ENCODE peak calls at places on chromosomes 4 and X, in nine cellular contexts. C is activated CD8-positive, alpha-beta memory T cell treated with anti-CD3 and anti-CD28 coated beads, Interleukin-2, amount 50 U/mL, for 48 hours; Q is HFF-Myc; L is spleen; D is neural crest cell; Y is MV-4-11; O is occipital lobe; E is stimulated activated CD8-positive, alpha-beta memory T cell treated with anti-CD3 and anti-CD28 coated beads, Interleukin-4, amount 100 ng/mL, for 1 hour; F is activated naive CD8-positive, alpha-beta T cell treated with anti-CD3 and anti-CD28 coated beads for 36 hours. A is an unnamed sample.
A peak's percentile ranks its signal among the peaks of the same experiment; 100 is the strongest.

GRCh38 chr4:117357422-117357821 is 272.0 kb upstream of the TRAM1L1 start:
- DNase-seq in C (no peak), Q (no peak), L (no peak), D (no peak), Y (no peak), O (no peak), E (no peak), F (no peak), A (no peak)

GRCh38 chrX:150565551-150565950 is 2.9 kb upstream of the MTM1 start:
- DNase-seq in C (no peak), Q (no peak), L (no peak), D (no peak), Y (no peak), O (no peak), E (no peak), F (no peak), A (no peak)

GRCh38 chr4:78902313-78902712 is 36.9 kb downstream of the PAQR3 start:
- DNase-seq in C (no peak), Q (no peak), L (no peak), D (no peak), Y (no peak), O (no peak), E (no peak), F (no peak), A (no peak)

GRCh38 chrX:102863735-102864134 is 73.3 kb upstream of the RAB40AL start:
- DNase-seq in C (peak; percentile 89), Q (peak; percentile 50), L (peak; percentile 88), D (peak; percentile 74), Y (peak; percentile 51), O (peak; percentile 48), E (peak; percentile 59), F (peak; percentile 64), A (peak; percentile 87)

GRCh38 chr4:186037692-186038658 is 31.0 kb upstream of the TLR3 start:
- DNase-seq in C (no peak), Q (peak; percentile 39), L (no peak), D (peak; percentile 61), Y (peak; percentile 64), O (peak; percentile 25), E (no peak), F (no peak), A (peak; percentile 15)

GRCh38 chrX:37912797-37913196 is 65.4 kb upstream of the DYNLT3 start:
- DNase-seq in C (no peak), Q (no peak), L (no peak), D (no peak), Y (no peak), O (no peak), E (no peak), F (no peak), A (no peak)

GRCh38 chrX:152958047-152958446 is 35.9 kb downstream of the PNMA5 start:
- DNase-seq in C (no peak), Q (no peak), L (no peak), D (no peak), Y (peak; percentile 38), O (no peak), E (no peak), F (no peak), A (no peak)

GRCh38 chrX:3006500-3006899 is at the start of gene ARSH:
- DNase-seq in C (no peak), Q (no peak), L (no peak), D (no peak), Y (no peak), O (no peak), E (no peak), F (no peak), A (no peak)

GRCh38 chrX:13520931-13521330 is 48.5 kb upstream of the EGFL6 start:
- DNase-seq in C (no peak), Q (no peak), L (no peak), D (no peak), Y (no peak), O (no peak), E (no peak), F (no peak), A (no peak)

GRCh38 chr4:114151-114550 is 10.2 kb upstream of the ZNF718 start:
- DNase-seq in C (no peak), Q (no peak), L (no peak), D (no peak), Y (no peak), O (no peak), E (no peak), F (no peak), A (no peak)

GRCh38 chr4:145302725-145303124 is 122.3 kb upstream of the OTUD4 start:
- DNase-seq in C (no peak), Q (no peak), L (no peak), D (no peak), Y (no peak), O (no peak), E (no peak), F (no peak), A (no peak)

GRCh38 chr4:106816501-106816900 is 219.6 kb downstream of the DKK2 start:
- DNase-seq in C (no peak), Q (no peak), L (no peak), D (no peak), Y (no peak), O (no peak), E (no peak), F (no peak), A (no peak)

GRCh38 chr4:73103799-73104503 is 34.4 kb upstream of the COX18 start:
- DNase-seq in C (no peak), Q (peak; percentile 22), L (no peak), D (no peak), Y (peak; percentile 3), O (no peak), E (no peak), F (no peak), A (no peak)

GRCh38 chr4:183729430-183730328 is 70.6 kb downstream of the TRAPPC11 start:
- DNase-seq in C (no peak), Q (no peak), L (no peak), D (no peak), Y (no peak), O (no peak), E (no peak), F (no peak), A (no peak)

GRCh38 chr4:24244663-24245519 is 339.5 kb downstream of the DHX15 start:
- DNase-seq in C (no peak), Q (no peak), L (no peak), D (no peak), Y (peak; percentile 53), O (no peak), E (no peak), F (no peak), A (no peak)

GRCh38 chrX:2334237-2334636 is 166.5 kb downstream of the DHRSX start:
- DNase-seq in C (no peak), Q (no peak), L (no peak), D (no peak), Y (no peak), O (no peak), E (no peak), F (no peak), A (no peak)

GRCh38 chr4:12949719-12950118 is 534.4 kb downstream of the RAB28 start:
- DNase-seq in C (no peak), Q (no peak), L (no peak), D (no peak), Y (no peak), O (no peak), E (no peak), F (no peak), A (no peak)

GRCh38 chrX:10048076-10048475 is 80.9 kb downstream of the CLDN34 start:
- DNase-seq in C (no peak), Q (no peak), L (no peak), D (peak; percentile 2), Y (no peak), O (no peak), E (no peak), F (no peak), A (no peak)

GRCh38 chr4:121726642-121727268 is 30.0 kb upstream of the ANXA5 start:
- DNase-seq in C (no peak), Q (peak; percentile 63), L (no peak), D (no peak), Y (peak; percentile 44), O (no peak), E (no peak), F (no peak), A (no peak)

GRCh38 chr4:61614256-61614655 is 414.1 kb downstream of the ADGRL3 start:
- DNase-seq in C (no peak), Q (no peak), L (no peak), D (no peak), Y (no peak), O (no peak), E (no peak), F (no peak), A (no peak)

GRCh38 chrX:108415146-108415545 is 23.1 kb downstream of the COL4A6 start:
- DNase-seq in C (no peak), Q (no peak), L (no peak), D (no peak), Y (no peak), O (no peak), E (no peak), F (no peak), A (no peak)

GRCh38 chr4:176760468-176760867 is 32.3 kb downstream of the VEGFC start:
- DNase-seq in C (no peak), Q (no peak), L (no peak), D (no peak), Y (no peak), O (no peak), E (no peak), F (no peak), A (no peak)

GRCh38 chr4:8258813-8259212 is 10.7 kb upstream of the HTRA3 start:
- DNase-seq in C (no peak), Q (no peak), L (no peak), D (no peak), Y (peak; percentile 40), O (no peak), E (no peak), F (no peak), A (no peak)

GRCh38 chr4:38967260-38968095 is 64.7 kb downstream of the TMEM156 start:
- DNase-seq in C (no peak), Q (peak; percentile 63), L (no peak), D (no peak), Y (peak; percentile 19), O (no peak), E (no peak), F (no peak), A (no peak)

GRCh38 chr4:86652332-86652932 is 58.3 kb downstream of the PTPN13 start:
- DNase-seq in C (no peak), Q (no peak), L (no peak), D (no peak), Y (no peak), O (no peak), E (no peak), F (no peak), A (no peak)